ENCODE peak calls at places on chromosomes 5 and 9, in eight cellular contexts. One of them, this sample, is unnamed.

GRCh38 chr5:83077662-83078261 is 415 bp downstream of the XRCC4 start:
- DNase-seq in Peyer's patch: no peak
- DNase-seq in cardiac muscle cell: peak
- DNase-seq in CD4-positive, alpha-beta memory T cell: no peak
- DNase-seq in aorta: no peak
- DNase-seq in brain microvascular endothelial cell: peak
- DNase-seq in coronary artery: no peak
- DNase-seq in effector memory CD4-positive, alpha-beta T cell: no peak
- DNase-seq in this sample: no peak

GRCh38 chr5:4295663-4296339 is 700.2 kb downstream of the IRX1 start:
- DNase-seq in Peyer's patch: no peak
- DNase-seq in cardiac muscle cell: peak
- DNase-seq in CD4-positive, alpha-beta memory T cell: no peak
- DNase-seq in aorta: no peak
- DNase-seq in brain microvascular endothelial cell: no peak
- DNase-seq in coronary artery: no peak
- DNase-seq in effector memory CD4-positive, alpha-beta T cell: no peak
- DNase-seq in this sample: no peak

GRCh38 chr9:123167474-123167873 is 100.9 kb downstream of the STRBP start:
- DNase-seq in Peyer's patch: no peak
- DNase-seq in cardiac muscle cell: no peak
- DNase-seq in CD4-positive, alpha-beta memory T cell: no peak
- DNase-seq in aorta: no peak
- DNase-seq in brain microvascular endothelial cell: no peak
- DNase-seq in coronary artery: no peak
- DNase-seq in effector memory CD4-positive, alpha-beta T cell: no peak
- DNase-seq in this sample: no peak

GRCh38 chr5:5313081-5313736 is 109.3 kb upstream of the ICE1 start:
- DNase-seq in Peyer's patch: no peak
- DNase-seq in cardiac muscle cell: no peak
- DNase-seq in CD4-positive, alpha-beta memory T cell: no peak
- DNase-seq in aorta: no peak
- DNase-seq in brain microvascular endothelial cell: peak
- DNase-seq in coronary artery: no peak
- DNase-seq in effector memory CD4-positive, alpha-beta T cell: no peak
- DNase-seq in this sample: no peak

GRCh38 chr5:124342027-124342471 is 404.4 kb downstream of the ZNF608 start:
- DNase-seq in Peyer's patch: no peak
- DNase-seq in cardiac muscle cell: peak
- DNase-seq in CD4-positive, alpha-beta memory T cell: no peak
- DNase-seq in aorta: peak
- DNase-seq in brain microvascular endothelial cell: peak
- DNase-seq in coronary artery: no peak
- DNase-seq in effector memory CD4-positive, alpha-beta T cell: no peak
- DNase-seq in this sample: no peak

GRCh38 chr9:38059233-38059936 is 9.6 kb downstream of the SHB start:
- DNase-seq in Peyer's patch: no peak
- DNase-seq in cardiac muscle cell: no peak
- DNase-seq in CD4-positive, alpha-beta memory T cell: no peak
- DNase-seq in aorta: no peak
- DNase-seq in brain microvascular endothelial cell: no peak
- DNase-seq in coronary artery: no peak
- DNase-seq in effector memory CD4-positive, alpha-beta T cell: no peak
- DNase-seq in this sample: peak

GRCh38 chr5:147507480-147508126 is 2.3 kb downstream of the DPYSL3 start:
- DNase-seq in Peyer's patch: peak
- DNase-seq in cardiac muscle cell: no peak
- DNase-seq in CD4-positive, alpha-beta memory T cell: no peak
- DNase-seq in aorta: peak
- DNase-seq in brain microvascular endothelial cell: no peak
- DNase-seq in coronary artery: no peak
- DNase-seq in effector memory CD4-positive, alpha-beta T cell: no peak
- DNase-seq in this sample: no peak

GRCh38 chr5:109411627-109412026 is 1.9 kb upstream of the PJA2 start:
- DNase-seq in Peyer's patch: no peak
- DNase-seq in cardiac muscle cell: no peak
- DNase-seq in CD4-positive, alpha-beta memory T cell: peak
- DNase-seq in aorta: no peak
- DNase-seq in brain microvascular endothelial cell: peak
- DNase-seq in coronary artery: no peak
- DNase-seq in effector memory CD4-positive, alpha-beta T cell: no peak
- DNase-seq in this sample: no peak

GRCh38 chr9:127283917-127284316 is 19.3 kb downstream of the GARNL3 start:
- DNase-seq in Peyer's patch: peak
- DNase-seq in cardiac muscle cell: no peak
- DNase-seq in CD4-positive, alpha-beta memory T cell: peak
- DNase-seq in aorta: no peak
- DNase-seq in brain microvascular endothelial cell: peak
- DNase-seq in coronary artery: no peak
- DNase-seq in effector memory CD4-positive, alpha-beta T cell: no peak
- DNase-seq in this sample: no peak

GRCh38 chr5:17190242-17190778 is 27.1 kb upstream of the BASP1 start:
- DNase-seq in Peyer's patch: no peak
- DNase-seq in cardiac muscle cell: peak
- DNase-seq in CD4-positive, alpha-beta memory T cell: no peak
- DNase-seq in aorta: no peak
- DNase-seq in brain microvascular endothelial cell: peak
- DNase-seq in coronary artery: no peak
- DNase-seq in effector memory CD4-positive, alpha-beta T cell: no peak
- DNase-seq in this sample: no peak

GRCh38 chr9:128554155-128554862 is 1.9 kb downstream of the SPTAN1 start:
- DNase-seq in Peyer's patch: peak
- DNase-seq in cardiac muscle cell: peak
- DNase-seq in CD4-positive, alpha-beta memory T cell: no peak
- DNase-seq in aorta: peak
- DNase-seq in brain microvascular endothelial cell: peak
- DNase-seq in coronary artery: peak
- DNase-seq in effector memory CD4-positive, alpha-beta T cell: no peak
- DNase-seq in this sample: no peak

GRCh38 chr9:121371495-121371911 is 1.5 kb upstream of the STOM start:
- DNase-seq in Peyer's patch: no peak
- DNase-seq in cardiac muscle cell: no peak
- DNase-seq in CD4-positive, alpha-beta memory T cell: no peak
- DNase-seq in aorta: no peak
- DNase-seq in brain microvascular endothelial cell: no peak
- DNase-seq in coronary artery: no peak
- DNase-seq in effector memory CD4-positive, alpha-beta T cell: no peak
- DNase-seq in this sample: no peak

GRCh38 chr5:159673538-159673937 is 242.7 kb upstream of the ADRA1B start:
- DNase-seq in Peyer's patch: no peak
- DNase-seq in cardiac muscle cell: no peak
- DNase-seq in CD4-positive, alpha-beta memory T cell: no peak
- DNase-seq in aorta: no peak
- DNase-seq in brain microvascular endothelial cell: no peak
- DNase-seq in coronary artery: no peak
- DNase-seq in effector memory CD4-positive, alpha-beta T cell: no peak
- DNase-seq in this sample: no peak

GRCh38 chr5:6377582-6378127 is 692 bp downstream of the MED10 start:
- DNase-seq in Peyer's patch: no peak
- DNase-seq in cardiac muscle cell: no peak
- DNase-seq in CD4-positive, alpha-beta memory T cell: peak
- DNase-seq in aorta: no peak
- DNase-seq in brain microvascular endothelial cell: no peak
- DNase-seq in coronary artery: peak
- DNase-seq in effector memory CD4-positive, alpha-beta T cell: no peak
- DNase-seq in this sample: no peak

GRCh38 chr5:112210430-112211005 is 208.6 kb downstream of the EPB41L4A start:
- DNase-seq in Peyer's patch: peak
- DNase-seq in cardiac muscle cell: peak
- DNase-seq in CD4-positive, alpha-beta memory T cell: no peak
- DNase-seq in aorta: peak
- DNase-seq in brain microvascular endothelial cell: peak
- DNase-seq in coronary artery: no peak
- DNase-seq in effector memory CD4-positive, alpha-beta T cell: no peak
- DNase-seq in this sample: no peak

GRCh38 chr9:120730661-120731514 is 16.6 kb upstream of the MEGF9 start:
- DNase-seq in Peyer's patch: peak
- DNase-seq in cardiac muscle cell: no peak
- DNase-seq in CD4-positive, alpha-beta memory T cell: no peak
- DNase-seq in aorta: peak
- DNase-seq in brain microvascular endothelial cell: peak
- DNase-seq in coronary artery: peak
- DNase-seq in effector memory CD4-positive, alpha-beta T cell: no peak
- DNase-seq in this sample: no peak

GRCh38 chr9:130498298-130498917 is 53.6 kb downstream of the ASS1 start:
- DNase-seq in Peyer's patch: peak
- DNase-seq in cardiac muscle cell: no peak
- DNase-seq in CD4-positive, alpha-beta memory T cell: no peak
- DNase-seq in aorta: no peak
- DNase-seq in brain microvascular endothelial cell: no peak
- DNase-seq in coronary artery: no peak
- DNase-seq in effector memory CD4-positive, alpha-beta T cell: no peak
- DNase-seq in this sample: no peak

GRCh38 chr5:179344301-179345178 is 721 bp downstream of the ADAMTS2 start:
- DNase-seq in Peyer's patch: no peak
- DNase-seq in cardiac muscle cell: peak
- DNase-seq in CD4-positive, alpha-beta memory T cell: no peak
- DNase-seq in aorta: peak
- DNase-seq in brain microvascular endothelial cell: no peak
- DNase-seq in coronary artery: no peak
- DNase-seq in effector memory CD4-positive, alpha-beta T cell: no peak
- DNase-seq in this sample: peak

GRCh38 chr5:135392256-135392655 is 6.8 kb downstream of the MACROH2A1 start:
- DNase-seq in Peyer's patch: no peak
- DNase-seq in cardiac muscle cell: no peak
- DNase-seq in CD4-positive, alpha-beta memory T cell: no peak
- DNase-seq in aorta: no peak
- DNase-seq in brain microvascular endothelial cell: peak
- DNase-seq in coronary artery: no peak
- DNase-seq in effector memory CD4-positive, alpha-beta T cell: no peak
- DNase-seq in this sample: no peak

GRCh38 chr5:90112293-90112692 is 297.3 kb downstream of the CETN3 start:
- DNase-seq in Peyer's patch: no peak
- DNase-seq in cardiac muscle cell: no peak
- DNase-seq in CD4-positive, alpha-beta memory T cell: no peak
- DNase-seq in aorta: no peak
- DNase-seq in brain microvascular endothelial cell: no peak
- DNase-seq in coronary artery: no peak
- DNase-seq in effector memory CD4-positive, alpha-beta T cell: no peak
- DNase-seq in this sample: no peak

GRCh38 chr5:59276886-59277514 is 616.5 kb downstream of the PDE4D start:
- DNase-seq in Peyer's patch: no peak
- DNase-seq in cardiac muscle cell: no peak
- DNase-seq in CD4-positive, alpha-beta memory T cell: no peak
- DNase-seq in aorta: no peak
- DNase-seq in brain microvascular endothelial cell: peak
- DNase-seq in coronary artery: no peak
- DNase-seq in effector memory CD4-positive, alpha-beta T cell: no peak
- DNase-seq in this sample: no peak

GRCh38 chr9:135212961-135213360 is 125.5 kb downstream of the OLFM1 start:
- DNase-seq in Peyer's patch: no peak
- DNase-seq in cardiac muscle cell: no peak
- DNase-seq in CD4-positive, alpha-beta memory T cell: no peak
- DNase-seq in aorta: peak
- DNase-seq in brain microvascular endothelial cell: no peak
- DNase-seq in coronary artery: no peak
- DNase-seq in effector memory CD4-positive, alpha-beta T cell: no peak
- DNase-seq in this sample: peak

GRCh38 chr5:38456657-38457056 is 99.8 kb downstream of the LIFR start:
- DNase-seq in Peyer's patch: no peak
- DNase-seq in cardiac muscle cell: no peak
- DNase-seq in CD4-positive, alpha-beta memory T cell: no peak
- DNase-seq in aorta: no peak
- DNase-seq in brain microvascular endothelial cell: no peak
- DNase-seq in coronary artery: no peak
- DNase-seq in effector memory CD4-positive, alpha-beta T cell: no peak
- DNase-seq in this sample: no peak

GRCh38 chr9:133460405-133461175 is 812 bp downstream of the CACFD1 start:
- DNase-seq in Peyer's patch: peak
- DNase-seq in cardiac muscle cell: peak
- DNase-seq in CD4-positive, alpha-beta memory T cell: peak
- DNase-seq in aorta: peak
- DNase-seq in brain microvascular endothelial cell: no peak
- DNase-seq in coronary artery: peak
- DNase-seq in effector memory CD4-positive, alpha-beta T cell: no peak
- DNase-seq in this sample: no peak

GRCh38 chr5:76804266-76804665 is 14.6 kb upstream of the F2RL1 start:
- DNase-seq in Peyer's patch: no peak
- DNase-seq in cardiac muscle cell: no peak
- DNase-seq in CD4-positive, alpha-beta memory T cell: no peak
- DNase-seq in aorta: no peak
- DNase-seq in brain microvascular endothelial cell: peak
- DNase-seq in coronary artery: no peak
- DNase-seq in effector memory CD4-positive, alpha-beta T cell: no peak
- DNase-seq in this sample: no peak

GRCh38 chr9:124343533-124344290 is 71.5 kb downstream of the PSMB7 start:
- DNase-seq in Peyer's patch: no peak
- DNase-seq in cardiac muscle cell: no peak
- DNase-seq in CD4-positive, alpha-beta memory T cell: no peak
- DNase-seq in aorta: peak
- DNase-seq in brain microvascular endothelial cell: no peak
- DNase-seq in coronary artery: no peak
- DNase-seq in effector memory CD4-positive, alpha-beta T cell: no peak
- DNase-seq in this sample: peak
- H3K27ac ChIP-seq in Peyer's patch: peak
- H3K27ac ChIP-seq in cardiac muscle cell: no peak
- H3K27ac ChIP-seq in CD4-positive, alpha-beta memory T cell: no peak
- H3K27ac ChIP-seq in aorta: no peak
- H3K27ac ChIP-seq in brain microvascular endothelial cell: peak
- H3K27ac ChIP-seq in coronary artery: peak
- H3K27ac ChIP-seq in effector memory CD4-positive, alpha-beta T cell: no peak
- H3K27ac ChIP-seq in this sample: peak

GRCh38 chr5:132484386-132484715 is 6.2 kb downstream of the IRF1 start:
- DNase-seq in Peyer's patch: peak
- DNase-seq in cardiac muscle cell: no peak
- DNase-seq in CD4-positive, alpha-beta memory T cell: no peak
- DNase-seq in aorta: no peak
- DNase-seq in brain microvascular endothelial cell: no peak
- DNase-seq in coronary artery: peak
- DNase-seq in effector memory CD4-positive, alpha-beta T cell: no peak
- DNase-seq in this sample: peak
- H3K27ac ChIP-seq in Peyer's patch: no peak
- H3K27ac ChIP-seq in cardiac muscle cell: no peak
- H3K27ac ChIP-seq in CD4-positive, alpha-beta memory T cell: peak
- H3K27ac ChIP-seq in aorta: no peak
- H3K27ac ChIP-seq in brain microvascular endothelial cell: no peak
- H3K27ac ChIP-seq in coronary artery: peak
- H3K27ac ChIP-seq in effector memory CD4-positive, alpha-beta T cell: peak
- H3K27ac ChIP-seq in this sample: peak

DNA sequence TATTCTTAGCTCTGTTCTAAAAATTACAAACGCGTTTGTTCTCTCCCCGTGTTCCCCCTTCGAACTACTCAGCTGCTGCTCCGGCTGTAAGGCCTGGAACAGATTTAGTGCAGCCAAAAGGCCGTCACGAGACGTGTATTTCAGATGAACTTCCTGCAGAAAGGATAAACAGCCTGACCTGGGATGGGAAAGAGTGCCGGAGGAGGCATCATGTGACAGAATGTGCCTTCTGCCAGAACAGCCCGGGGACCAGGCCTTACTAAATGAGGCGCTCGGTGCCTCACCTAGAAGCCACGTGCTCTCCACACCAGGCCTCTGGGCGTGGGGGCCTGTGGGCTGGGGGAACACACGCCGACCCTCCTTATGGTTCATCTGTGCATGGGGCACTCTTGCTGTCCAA is 94.7 kb downstream of the PPARGC1B start:
- DNase-seq in Peyer's patch: peak
- DNase-seq in cardiac muscle cell: no peak
- DNase-seq in CD4-positive, alpha-beta memory T cell: no peak
- DNase-seq in aorta: no peak
- DNase-seq in brain microvascular endothelial cell: no peak
- DNase-seq in coronary artery: no peak
- DNase-seq in effector memory CD4-positive, alpha-beta T cell: no peak
- DNase-seq in this sample: no peak
- H3K27ac ChIP-seq in Peyer's patch: no peak
- H3K27ac ChIP-seq in cardiac muscle cell: no peak
- H3K27ac ChIP-seq in CD4-positive, alpha-beta memory T cell: no peak
- H3K27ac ChIP-seq in aorta: no peak
- H3K27ac ChIP-seq in brain microvascular endothelial cell: no peak
- H3K27ac ChIP-seq in coronary artery: no peak
- H3K27ac ChIP-seq in effector memory CD4-positive, alpha-beta T cell: no peak
- H3K27ac ChIP-seq in this sample: no peak

GRCh38 chr5:172380261-172380991 is 73.9 kb downstream of the SH3PXD2B start:
- DNase-seq in Peyer's patch: no peak
- DNase-seq in cardiac muscle cell: no peak
- DNase-seq in CD4-positive, alpha-beta memory T cell: no peak
- DNase-seq in aorta: no peak
- DNase-seq in brain microvascular endothelial cell: no peak
- DNase-seq in coronary artery: no peak
- DNase-seq in effector memory CD4-positive, alpha-beta T cell: no peak
- DNase-seq in this sample: no peak
- H3K27ac ChIP-seq in Peyer's patch: no peak
- H3K27ac ChIP-seq in cardiac muscle cell: no peak
- H3K27ac ChIP-seq in CD4-positive, alpha-beta memory T cell: no peak
- H3K27ac ChIP-seq in aorta: no peak
- H3K27ac ChIP-seq in brain microvascular endothelial cell: no peak
- H3K27ac ChIP-seq in coronary artery: no peak
- H3K27ac ChIP-seq in effector memory CD4-positive, alpha-beta T cell: no peak
- H3K27ac ChIP-seq in this sample: peak